ENCODE peak calls at places on chromosomes 12 and 14, in eight cellular contexts. One of them, this sample, is unnamed.

GRCh38 chr12:85325452-85325851 is 45.4 kb downstream of the ALX1 start:
- DNase-seq in ureter: no peak
- DNase-seq in GM23338: no peak
- DNase-seq in AG09309: no peak
- DNase-seq in PC-3: no peak
- DNase-seq in ACHN: no peak
- DNase-seq in T1000: no peak
- DNase-seq in Panc1: no peak
- DNase-seq in this sample: peak

GRCh38 chr14:98227000-98227726 is 1044.8 kb downstream of the BCL11B start:
- DNase-seq in ureter: no peak
- DNase-seq in GM23338: no peak
- DNase-seq in AG09309: no peak
- DNase-seq in PC-3: no peak
- DNase-seq in ACHN: no peak
- DNase-seq in T1000: no peak
- DNase-seq in Panc1: no peak
- DNase-seq in this sample: no peak

GRCh38 chr12:12305568-12306300 is 38.9 kb upstream of the LRP6 start:
- DNase-seq in ureter: no peak
- DNase-seq in GM23338: no peak
- DNase-seq in AG09309: no peak
- DNase-seq in PC-3: no peak
- DNase-seq in ACHN: no peak
- DNase-seq in T1000: no peak
- DNase-seq in Panc1: no peak
- DNase-seq in this sample: no peak

GRCh38 chr12:119176267-119177055 is 2.3 kb upstream of the HSPB8 start:
- DNase-seq in ureter: peak
- DNase-seq in GM23338: peak
- DNase-seq in AG09309: no peak
- DNase-seq in PC-3: peak
- DNase-seq in ACHN: peak
- DNase-seq in T1000: peak
- DNase-seq in Panc1: peak
- DNase-seq in this sample: no peak

GRCh38 chr14:100771121-100771800 is 44.6 kb downstream of the DLK1 start:
- DNase-seq in ureter: no peak
- DNase-seq in GM23338: no peak
- DNase-seq in AG09309: no peak
- DNase-seq in PC-3: no peak
- DNase-seq in ACHN: no peak
- DNase-seq in T1000: no peak
- DNase-seq in Panc1: no peak
- DNase-seq in this sample: peak

GRCh38 chr14:42869681-42870080 is 1263.0 kb downstream of the LRFN5 start:
- DNase-seq in ureter: no peak
- DNase-seq in GM23338: no peak
- DNase-seq in AG09309: no peak
- DNase-seq in PC-3: no peak
- DNase-seq in ACHN: no peak
- DNase-seq in T1000: no peak
- DNase-seq in Panc1: no peak
- DNase-seq in this sample: no peak

GRCh38 chr14:90715993-90716392 is 100.2 kb downstream of the TTC7B start:
- DNase-seq in ureter: peak
- DNase-seq in GM23338: no peak
- DNase-seq in AG09309: no peak
- DNase-seq in PC-3: peak
- DNase-seq in ACHN: no peak
- DNase-seq in T1000: no peak
- DNase-seq in Panc1: no peak
- DNase-seq in this sample: no peak

GRCh38 chr12:105076098-105076497 is 8.2 kb downstream of the ALDH1L2 start:
- DNase-seq in ureter: no peak
- DNase-seq in GM23338: no peak
- DNase-seq in AG09309: peak
- DNase-seq in PC-3: peak
- DNase-seq in ACHN: no peak
- DNase-seq in T1000: no peak
- DNase-seq in Panc1: no peak
- DNase-seq in this sample: no peak

GRCh38 chr12:31029916-31030562 is 43.6 kb upstream of the DDX11 start:
- DNase-seq in ureter: peak
- DNase-seq in GM23338: no peak
- DNase-seq in AG09309: no peak
- DNase-seq in PC-3: peak
- DNase-seq in ACHN: no peak
- DNase-seq in T1000: no peak
- DNase-seq in Panc1: no peak
- DNase-seq in this sample: no peak

GRCh38 chr12:27922591-27923139 is 49.9 kb downstream of the PTHLH start:
- DNase-seq in ureter: peak
- DNase-seq in GM23338: no peak
- DNase-seq in AG09309: peak
- DNase-seq in PC-3: peak
- DNase-seq in ACHN: no peak
- DNase-seq in T1000: peak
- DNase-seq in Panc1: no peak
- DNase-seq in this sample: no peak

GRCh38 chr14:69287096-69287991 is 27.4 kb downstream of the GALNT16 start:
- DNase-seq in ureter: no peak
- DNase-seq in GM23338: peak
- DNase-seq in AG09309: no peak
- DNase-seq in PC-3: peak
- DNase-seq in ACHN: no peak
- DNase-seq in T1000: no peak
- DNase-seq in Panc1: no peak
- DNase-seq in this sample: peak

GRCh38 chr12:20560935-20561334 is 134.2 kb upstream of the SLCO1C1 start:
- DNase-seq in ureter: no peak
- DNase-seq in GM23338: no peak
- DNase-seq in AG09309: no peak
- DNase-seq in PC-3: no peak
- DNase-seq in ACHN: no peak
- DNase-seq in T1000: no peak
- DNase-seq in Panc1: no peak
- DNase-seq in this sample: no peak

GRCh38 chr12:120625557-120626419 is 14.6 kb upstream of the CABP1 start:
- DNase-seq in ureter: no peak
- DNase-seq in GM23338: peak
- DNase-seq in AG09309: no peak
- DNase-seq in PC-3: no peak
- DNase-seq in ACHN: peak
- DNase-seq in T1000: no peak
- DNase-seq in Panc1: no peak
- DNase-seq in this sample: peak

GRCh38 chr12:738712-739111 is 13.7 kb upstream of the WNK1 start:
- DNase-seq in ureter: no peak
- DNase-seq in GM23338: no peak
- DNase-seq in AG09309: no peak
- DNase-seq in PC-3: no peak
- DNase-seq in ACHN: no peak
- DNase-seq in T1000: no peak
- DNase-seq in Panc1: no peak
- DNase-seq in this sample: no peak

GRCh38 chr12:12719496-12719895 is 2.3 kb downstream of the CDKN1B start:
- DNase-seq in ureter: no peak
- DNase-seq in GM23338: no peak
- DNase-seq in AG09309: no peak
- DNase-seq in PC-3: peak
- DNase-seq in ACHN: no peak
- DNase-seq in T1000: no peak
- DNase-seq in Panc1: no peak
- DNase-seq in this sample: no peak

GRCh38 chr12:3307419-3307818 is 183.6 kb upstream of the PRMT8 start:
- DNase-seq in ureter: no peak
- DNase-seq in GM23338: no peak
- DNase-seq in AG09309: no peak
- DNase-seq in PC-3: no peak
- DNase-seq in ACHN: no peak
- DNase-seq in T1000: no peak
- DNase-seq in Panc1: no peak
- DNase-seq in this sample: no peak

GRCh38 chr14:38948171-38948570 is 154.9 kb downstream of the SEC23A start:
- DNase-seq in ureter: no peak
- DNase-seq in GM23338: no peak
- DNase-seq in AG09309: peak
- DNase-seq in PC-3: peak
- DNase-seq in ACHN: no peak
- DNase-seq in T1000: no peak
- DNase-seq in Panc1: no peak
- DNase-seq in this sample: no peak

GRCh38 chr14:77051101-77051500 is 22.6 kb upstream of the IRF2BPL start:
- DNase-seq in ureter: no peak
- DNase-seq in GM23338: no peak
- DNase-seq in AG09309: no peak
- DNase-seq in PC-3: no peak
- DNase-seq in ACHN: no peak
- DNase-seq in T1000: no peak
- DNase-seq in Panc1: no peak
- DNase-seq in this sample: no peak

GRCh38 chr12:31370645-31371620 is 45.0 kb upstream of the SINHCAF start:
- DNase-seq in ureter: no peak
- DNase-seq in GM23338: peak
- DNase-seq in AG09309: no peak
- DNase-seq in PC-3: no peak
- DNase-seq in ACHN: no peak
- DNase-seq in T1000: no peak
- DNase-seq in Panc1: no peak
- DNase-seq in this sample: peak

GRCh38 chr14:75725481-75725880 is 64.4 kb downstream of the TTLL5 start:
- DNase-seq in ureter: no peak
- DNase-seq in GM23338: no peak
- DNase-seq in AG09309: no peak
- DNase-seq in PC-3: no peak
- DNase-seq in ACHN: no peak
- DNase-seq in T1000: no peak
- DNase-seq in Panc1: no peak
- DNase-seq in this sample: no peak

GRCh38 chr14:38125484-38125912 is 82.2 kb upstream of the SSTR1 start:
- DNase-seq in ureter: no peak
- DNase-seq in GM23338: no peak
- DNase-seq in AG09309: no peak
- DNase-seq in PC-3: no peak
- DNase-seq in ACHN: no peak
- DNase-seq in T1000: no peak
- DNase-seq in Panc1: no peak
- DNase-seq in this sample: no peak

GRCh38 chr12:112252184-112252583 is 126.8 kb downstream of the TRAFD1 start:
- DNase-seq in ureter: no peak
- DNase-seq in GM23338: no peak
- DNase-seq in AG09309: no peak
- DNase-seq in PC-3: peak
- DNase-seq in ACHN: no peak
- DNase-seq in T1000: no peak
- DNase-seq in Panc1: no peak
- DNase-seq in this sample: no peak

GRCh38 chr14:101687756-101688546 is 73.6 kb upstream of the PPP2R5C start:
- DNase-seq in ureter: no peak
- DNase-seq in GM23338: no peak
- DNase-seq in AG09309: no peak
- DNase-seq in PC-3: no peak
- DNase-seq in ACHN: no peak
- DNase-seq in T1000: no peak
- DNase-seq in Panc1: no peak
- DNase-seq in this sample: no peak

GRCh38 chr14:104926619-104927431 is 2.1 kb downstream of the PLD4 start:
- DNase-seq in ureter: no peak
- DNase-seq in GM23338: peak
- DNase-seq in AG09309: no peak
- DNase-seq in PC-3: no peak
- DNase-seq in ACHN: no peak
- DNase-seq in T1000: no peak
- DNase-seq in Panc1: no peak
- DNase-seq in this sample: no peak

GRCh38 chr12:125685885-125686284 is 620.6 kb downstream of the AACS start:
- DNase-seq in ureter: no peak
- DNase-seq in GM23338: no peak
- DNase-seq in AG09309: no peak
- DNase-seq in PC-3: no peak
- DNase-seq in ACHN: no peak
- DNase-seq in T1000: no peak
- DNase-seq in Panc1: no peak
- DNase-seq in this sample: no peak

GRCh38 chr12:109115758-109116610 is at the start of gene ACACB:
- DNase-seq in ureter: no peak
- DNase-seq in GM23338: peak
- DNase-seq in AG09309: no peak
- DNase-seq in PC-3: no peak
- DNase-seq in ACHN: no peak
- DNase-seq in T1000: no peak
- DNase-seq in Panc1: no peak
- DNase-seq in this sample: no peak

GRCh38 chr12:117042171-117042809 is 56.9 kb downstream of the TESC start:
- DNase-seq in ureter: no peak
- DNase-seq in GM23338: no peak
- DNase-seq in AG09309: no peak
- DNase-seq in PC-3: no peak
- DNase-seq in ACHN: peak
- DNase-seq in T1000: no peak
- DNase-seq in Panc1: no peak
- DNase-seq in this sample: no peak

GRCh38 chr12:16606936-16607335 is 974 bp upstream of the LMO3 start:
- DNase-seq in ureter: no peak
- DNase-seq in GM23338: peak
- DNase-seq in AG09309: no peak
- DNase-seq in PC-3: no peak
- DNase-seq in ACHN: no peak
- DNase-seq in T1000: no peak
- DNase-seq in Panc1: no peak
- DNase-seq in this sample: no peak

GRCh38 chr12:69437073-69437472 is 33.1 kb upstream of the FRS2 start:
- DNase-seq in ureter: no peak
- DNase-seq in GM23338: no peak
- DNase-seq in AG09309: no peak
- DNase-seq in PC-3: no peak
- DNase-seq in ACHN: no peak
- DNase-seq in T1000: no peak
- DNase-seq in Panc1: no peak
- DNase-seq in this sample: no peak

GRCh38 chr12:32115404-32116104 is 8.9 kb downstream of the BICD1 start:
- DNase-seq in ureter: peak
- DNase-seq in GM23338: no peak
- DNase-seq in AG09309: peak
- DNase-seq in PC-3: peak
- DNase-seq in ACHN: peak
- DNase-seq in T1000: peak
- DNase-seq in Panc1: peak
- DNase-seq in this sample: no peak

GRCh38 chr12:110176745-110177144 is 52.6 kb downstream of the IFT81 start:
- DNase-seq in ureter: no peak
- DNase-seq in GM23338: no peak
- DNase-seq in AG09309: peak
- DNase-seq in PC-3: peak
- DNase-seq in ACHN: no peak
- DNase-seq in T1000: no peak
- DNase-seq in Panc1: no peak
- DNase-seq in this sample: no peak

GRCh38 chr14:89078021-89078676 is 253.7 kb downstream of the TTC8 start:
- DNase-seq in ureter: no peak
- DNase-seq in GM23338: no peak
- DNase-seq in AG09309: no peak
- DNase-seq in PC-3: no peak
- DNase-seq in ACHN: no peak
- DNase-seq in T1000: no peak
- DNase-seq in Panc1: no peak
- DNase-seq in this sample: no peak

GRCh38 chr12:93684716-93685115 is 7.5 kb downstream of the CRADD start:
- DNase-seq in ureter: no peak
- DNase-seq in GM23338: no peak
- DNase-seq in AG09309: no peak
- DNase-seq in PC-3: no peak
- DNase-seq in ACHN: no peak
- DNase-seq in T1000: no peak
- DNase-seq in Panc1: no peak
- DNase-seq in this sample: no peak

GRCh38 chr12:108457006-108457733 is 57.9 kb upstream of the FICD start:
- DNase-seq in ureter: no peak
- DNase-seq in GM23338: peak
- DNase-seq in AG09309: peak
- DNase-seq in PC-3: peak
- DNase-seq in ACHN: peak
- DNase-seq in T1000: no peak
- DNase-seq in Panc1: peak
- DNase-seq in this sample: peak